ENCODE peak calls at places on chromosomes 5 and 9, in five cellular contexts. L is lower lobe of right lung; A is activated T-helper 2 cell treated with anti-CD3 and anti-CD28 coated beads, Interferon-gamma antibody, Interleukin-2, Interleukin-4, amounts not matched to agents 10 μg/mL and 5 μg/mL and 100 μg/mL, durations not matched to agents 14 hours and 24 hours and 36 hours; U is ELR; Z is A549. R is an unnamed sample.

GRCh38 chr9:83715221-83715620 is 7.5 kb upstream of the UBQLN1 start:
- DNase-seq in L (no peak), A (no peak), U (no peak), Z (no peak), R (no peak)

GRCh38 chr5:158436271-158437065 is 577.5 kb upstream of the CLINT1 start:
- DNase-seq in L (no peak), A (no peak), U (no peak), Z (no peak), R (no peak)

GRCh38 chr9:70049672-70050271 is 6.1 kb downstream of the MAMDC2 start:
- DNase-seq in L (peak; percentile 50), A (no peak), U (no peak), Z (no peak), R (no peak)

GRCh38 chr9:37918665-37919165 is 14.8 kb upstream of the SLC25A51 start:
- DNase-seq in L (no peak), A (no peak), U (no peak), Z (no peak), R (no peak)

GRCh38 chr9:125133403-125134316 is 9.7 kb downstream of the SCAI start:
- DNase-seq in L (no peak), A (no peak), U (no peak), Z (no peak), R (no peak)

GRCh38 chr9:95491543-95492330 is 25.0 kb downstream of the PTCH1 start:
- DNase-seq in L (no peak), A (no peak), U (no peak), Z (no peak), R (no peak)

GRCh38 chr5:14439087-14439841 is 142.3 kb upstream of the OTULINL start:
- DNase-seq in L (no peak), A (no peak), U (peak; percentile 37), Z (no peak), R (no peak)

GRCh38 chr5:149268928-149269557 is 2.6 kb upstream of the AFAP1L1 start:
- DNase-seq in L (no peak), A (no peak), U (peak; percentile 83), Z (peak; percentile 67), R (peak; percentile 70)

GRCh38 chr9:135907006-135907434 is 326 bp downstream of the CAMSAP1 start:
- DNase-seq in L (peak; percentile 66), A (no peak), U (peak; percentile 53), Z (no peak), R (peak; percentile 62)